ENCODE peak calls at places on chromosomes 4 and X, in nine cellular contexts. C is iris pigment epithelial cell; M is HT1080; S is HTR-8/SVneo; E is stromal cell of bone marrow; N is thyroid gland; W is HFF-Myc; B is astrocyte of the cerebellum; Z is naive thymus-derived CD4-positive, alpha-beta T cell. K is an unnamed sample.

GRCh38 chrX:13131511-13132137 is 87.2 kb upstream of the FAM9C start:
- DNase-seq in C (peak; percentile 80), M (peak; percentile 6), S (no peak), E (no peak), N (no peak), W (no peak), B (no peak), Z (no peak), K (peak; percentile 47)

GRCh38 chr4:53120801-53121200 is 245.1 kb downstream of the SCFD2 start:
- DNase-seq in C (no peak), M (no peak), S (no peak), E (no peak), N (no peak), W (no peak), B (no peak), Z (no peak), K (no peak)

GRCh38 chr4:123018391-123018755 is 96.0 kb upstream of the NUDT6 start:
- DNase-seq in C (no peak), M (no peak), S (no peak), E (no peak), N (no peak), W (no peak), B (no peak), Z (no peak), K (no peak)

GRCh38 chr4:40552536-40552935 is 77.1 kb downstream of the RBM47 start:
- DNase-seq in C (peak; percentile 7), M (peak; percentile 27), S (no peak), E (no peak), N (no peak), W (no peak), B (peak; percentile 87), Z (no peak), K (no peak)

GRCh38 chr4:136687118-136687517 is 845.2 kb downstream of the PCDH18 start:
- DNase-seq in C (peak; percentile 1), M (no peak), S (no peak), E (no peak), N (no peak), W (no peak), B (no peak), Z (no peak), K (peak; percentile 0)

GRCh38 chr4:164716901-164717300 is 37.0 kb upstream of the SMIM31 start:
- DNase-seq in C (no peak), M (no peak), S (peak; percentile 3), E (no peak), N (no peak), W (no peak), B (no peak), Z (no peak), K (peak; percentile 1)

GRCh38 chr4:184459413-184459812 is 14.9 kb downstream of the IRF2 start:
- DNase-seq in C (peak; percentile 85), M (peak; percentile 63), S (no peak), E (peak; percentile 49), N (no peak), W (no peak), B (no peak), Z (no peak), K (no peak)

GRCh38 chr4:31236635-31237173 is 516.5 kb downstream of the PCDH7 start:
- DNase-seq in C (no peak), M (peak; percentile 24), S (no peak), E (no peak), N (no peak), W (no peak), B (no peak), Z (no peak), K (no peak)

GRCh38 chrX:134676440-134676839 is 18.2 kb upstream of the PLAC1 start:
- DNase-seq in C (peak; percentile 80), M (peak; percentile 65), S (no peak), E (no peak), N (no peak), W (no peak), B (no peak), Z (no peak), K (peak; percentile 41)

GRCh38 chrX:48156014-48156413 is 25.6 kb downstream of the SPACA5B start:
- DNase-seq in C (no peak), M (no peak), S (no peak), E (no peak), N (no peak), W (no peak), B (no peak), Z (no peak), K (no peak)

GRCh38 chr4:54525602-54526001 is 132.2 kb upstream of the KIT start:
- DNase-seq in C (peak; percentile 62), M (peak; percentile 90), S (peak; percentile 46), E (no peak), N (no peak), W (peak; percentile 37), B (peak; percentile 66), Z (no peak), K (peak; percentile 2)

GRCh38 chrX:101602077-101602476 is 15.7 kb downstream of the ARMCX6 start:
- DNase-seq in C (peak; percentile 51), M (no peak), S (no peak), E (peak; percentile 36), N (no peak), W (peak; percentile 33), B (no peak), Z (no peak), K (no peak)

GRCh38 chr4:172308078-172308477 is 494.9 kb downstream of the GALNTL6 start:
- DNase-seq in C (no peak), M (no peak), S (no peak), E (no peak), N (no peak), W (no peak), B (no peak), Z (no peak), K (no peak)